ENCODE peak calls at places on chromosomes 2 and 18, in eight cellular contexts. R, D, A, J, Z, U, G and E are unnamed samples.

GRCh38 chr2:23384551-23385349 is at the start of gene KLHL29:
- DNase-seq in R (peak), D (peak), A (peak), J (no peak), Z (peak), U (peak), G (peak), E (peak)

GRCh38 chr18:22045221-22045918 is 124.0 kb upstream of the GATA6 start:
- DNase-seq in R (no peak), D (no peak), A (no peak), J (no peak), Z (no peak), U (no peak), G (no peak), E (no peak)

GRCh38 chr2:190179754-190180312 is 117.3 kb upstream of the MSTN start:
- DNase-seq in R (no peak), D (no peak), A (no peak), J (no peak), Z (no peak), U (no peak), G (no peak), E (no peak)

GRCh38 chr2:27086722-27087446 is at the start of gene KHK:
- DNase-seq in R (no peak), D (no peak), A (peak), J (peak), Z (peak), U (no peak), G (no peak), E (peak)

GRCh38 chr2:10447300-10448207 is 573 bp downstream of the ODC1 start:
- DNase-seq in R (no peak), D (peak), A (peak), J (peak), Z (no peak), U (peak), G (no peak), E (peak)

GRCh38 chr2:20212871-20213503 is 11.9 kb downstream of the SDC1 start:
- DNase-seq in R (no peak), D (no peak), A (no peak), J (no peak), Z (no peak), U (no peak), G (peak), E (no peak)

GRCh38 chr2:189466656-189467055 is 25.4 kb downstream of the WDR75 start:
- DNase-seq in R (no peak), D (peak), A (peak), J (peak), Z (peak), U (peak), G (no peak), E (no peak)

GRCh38 chr2:29196792-29197788 is 81.9 kb downstream of the CLIP4 start:
- DNase-seq in R (peak), D (peak), A (peak), J (peak), Z (peak), U (peak), G (peak), E (peak)

GRCh38 chr18:8946046-8946838 is 156.3 kb upstream of the NDUFV2 start:
- DNase-seq in R (no peak), D (peak), A (peak), J (no peak), Z (no peak), U (peak), G (no peak), E (no peak)

GRCh38 chr2:131105156-131105949 is at the start of gene PLEKHB2:
- DNase-seq in R (peak), D (peak), A (peak), J (peak), Z (peak), U (peak), G (peak), E (peak)

GRCh38 chr18:35525795-35526475 is 28.2 kb upstream of the INO80C start:
- DNase-seq in R (no peak), D (no peak), A (no peak), J (no peak), Z (no peak), U (no peak), G (no peak), E (no peak)

GRCh38 chr2:190627881-190628412 is 20.9 kb upstream of the NAB1 start:
- DNase-seq in R (peak), D (no peak), A (peak), J (no peak), Z (peak), U (no peak), G (no peak), E (no peak)

GRCh38 chr18:26654173-26655009 is 106.0 kb upstream of the KCTD1 start:
- DNase-seq in R (no peak), D (no peak), A (no peak), J (no peak), Z (no peak), U (no peak), G (no peak), E (no peak)

GRCh38 chr18:39037925-39038324 is 1472.3 kb upstream of the CELF4 start:
- DNase-seq in R (no peak), D (no peak), A (no peak), J (no peak), Z (no peak), U (no peak), G (no peak), E (no peak)

GRCh38 chr2:153098073-153098472 is 379.7 kb downstream of the ARL6IP6 start:
- DNase-seq in R (no peak), D (no peak), A (no peak), J (no peak), Z (no peak), U (no peak), G (no peak), E (no peak)

GRCh38 chr18:77049938-77050337 is 82.6 kb downstream of the MBP start:
- DNase-seq in R (no peak), D (peak), A (no peak), J (no peak), Z (no peak), U (no peak), G (no peak), E (no peak)

GRCh38 chr2:46770622-46771021 is 145.0 kb downstream of the MCFD2 start:
- DNase-seq in R (no peak), D (peak), A (peak), J (peak), Z (no peak), U (peak), G (no peak), E (no peak)

GRCh38 chr2:164984428-164984827 is 29.1 kb upstream of the SLC38A11 start:
- DNase-seq in R (no peak), D (peak), A (no peak), J (no peak), Z (no peak), U (peak), G (no peak), E (no peak)

GRCh38 chr2:219675206-219675605 is 47.8 kb downstream of the SLC4A3 start:
- DNase-seq in R (no peak), D (no peak), A (no peak), J (no peak), Z (no peak), U (no peak), G (no peak), E (no peak)

GRCh38 chr2:28980368-28981015 is 606 bp upstream of the TOGARAM2 start:
- DNase-seq in R (no peak), D (no peak), A (no peak), J (no peak), Z (no peak), U (no peak), G (no peak), E (no peak)

GRCh38 chr2:96913117-96913397 is 43.2 kb upstream of the SEMA4C start:
- DNase-seq in R (no peak), D (no peak), A (no peak), J (no peak), Z (no peak), U (no peak), G (no peak), E (no peak)

GRCh38 chr18:44668280-44668975 is 12.3 kb upstream of the SETBP1 start:
- DNase-seq in R (no peak), D (no peak), A (no peak), J (no peak), Z (no peak), U (no peak), G (no peak), E (no peak)

GRCh38 chr18:2909431-2910140 is 62.8 kb downstream of the EMILIN2 start:
- DNase-seq in R (no peak), D (no peak), A (no peak), J (no peak), Z (no peak), U (no peak), G (no peak), E (no peak)

GRCh38 chr18:53567935-53568574 is 656.4 kb downstream of the MBD2 start:
- DNase-seq in R (no peak), D (peak), A (peak), J (peak), Z (peak), U (peak), G (no peak), E (no peak)

GRCh38 chr18:49467019-49467563 is 6.6 kb upstream of the DYM start:
- DNase-seq in R (no peak), D (no peak), A (no peak), J (no peak), Z (no peak), U (no peak), G (no peak), E (no peak)

GRCh38 chr2:237118025-237118424 is 32.3 kb downstream of the COPS8 start:
- DNase-seq in R (no peak), D (peak), A (no peak), J (no peak), Z (no peak), U (peak), G (no peak), E (no peak)

GRCh38 chr2:47617028-47617427 is 165.9 kb upstream of the MSH6 start:
- DNase-seq in R (no peak), D (no peak), A (no peak), J (peak), Z (no peak), U (no peak), G (no peak), E (no peak)

GRCh38 chr2:49490710-49491109 is 336.4 kb upstream of the FSHR start:
- DNase-seq in R (no peak), D (no peak), A (no peak), J (peak), Z (peak), U (no peak), G (no peak), E (no peak)

GRCh38 chr2:98372579-98372978 is 26.3 kb downstream of the CNGA3 start:
- DNase-seq in R (no peak), D (no peak), A (no peak), J (no peak), Z (no peak), U (no peak), G (no peak), E (no peak)

GRCh38 chr2:217650229-217650628 is 352.6 kb downstream of the TNS1 start:
- DNase-seq in R (no peak), D (no peak), A (no peak), J (no peak), Z (no peak), U (no peak), G (no peak), E (no peak)

GRCh38 chr2:36520431-36520830 is 77.5 kb downstream of the FEZ2 start:
- DNase-seq in R (no peak), D (no peak), A (no peak), J (no peak), Z (no peak), U (no peak), G (no peak), E (no peak)

GRCh38 chr2:12964904-12965539 is 248.3 kb downstream of the TRIB2 start:
- DNase-seq in R (no peak), D (no peak), A (no peak), J (no peak), Z (peak), U (no peak), G (no peak), E (no peak)

GRCh38 chr2:74072542-74072941 is 75.2 kb downstream of the BOLA3 start:
- DNase-seq in R (no peak), D (no peak), A (no peak), J (no peak), Z (no peak), U (no peak), G (no peak), E (no peak)

GRCh38 chr18:64409511-64409910 is 260.6 kb upstream of the LINC00305 start:
- DNase-seq in R (no peak), D (no peak), A (peak), J (no peak), Z (peak), U (no peak), G (no peak), E (no peak)

GRCh38 chr2:204051476-204051875 is 114.9 kb downstream of the ICOS start:
- DNase-seq in R (no peak), D (no peak), A (no peak), J (no peak), Z (peak), U (no peak), G (no peak), E (no peak)
- TF ChIP-seq CTCF in R (peak), D (no peak), A (peak), J (no peak), Z (peak), U (peak), G (no peak), E (no peak)

GRCh38 chr2:231926180-231926741 is at the start of gene NPPC:
- DNase-seq in R (peak), D (peak), A (peak), J (peak), Z (peak), U (peak), G (peak), E (no peak)
- TF ChIP-seq CTCF in R (no peak), D (peak), A (peak), J (peak), Z (peak), U (peak), G (peak), E (no peak)

GRCh38 chr2:60565472-60565871 is 12.0 kb upstream of the BCL11A start:
- DNase-seq in R (no peak), D (no peak), A (peak), J (peak), Z (peak), U (no peak), G (no peak), E (no peak)
- TF ChIP-seq CTCF in R (no peak), D (no peak), A (peak), J (peak), Z (peak), U (peak), G (no peak), E (no peak)

GRCh38 chr18:31943895-31944816 is 1.2 kb upstream of the TRAPPC8 start:
- DNase-seq in R (no peak), D (no peak), A (no peak), J (no peak), Z (no peak), U (no peak), G (no peak), E (no peak)

GRCh38 chr18:31941010-31941809 is 1.7 kb downstream of the TRAPPC8 start:
- DNase-seq in R (no peak), D (no peak), A (no peak), J (peak), Z (no peak), U (no peak), G (no peak), E (no peak)

GRCh38 chr18:31942301-31942998 is 478 bp downstream of the TRAPPC8 start:
- DNase-seq in R (peak), D (peak), A (peak), J (no peak), Z (peak), U (peak), G (no peak), E (peak)

GRCh38 chr18:31946305-31947046 is 3.5 kb upstream of the TRAPPC8 start:
- DNase-seq in R (no peak), D (no peak), A (no peak), J (no peak), Z (no peak), U (no peak), G (no peak), E (no peak)

DNA sequence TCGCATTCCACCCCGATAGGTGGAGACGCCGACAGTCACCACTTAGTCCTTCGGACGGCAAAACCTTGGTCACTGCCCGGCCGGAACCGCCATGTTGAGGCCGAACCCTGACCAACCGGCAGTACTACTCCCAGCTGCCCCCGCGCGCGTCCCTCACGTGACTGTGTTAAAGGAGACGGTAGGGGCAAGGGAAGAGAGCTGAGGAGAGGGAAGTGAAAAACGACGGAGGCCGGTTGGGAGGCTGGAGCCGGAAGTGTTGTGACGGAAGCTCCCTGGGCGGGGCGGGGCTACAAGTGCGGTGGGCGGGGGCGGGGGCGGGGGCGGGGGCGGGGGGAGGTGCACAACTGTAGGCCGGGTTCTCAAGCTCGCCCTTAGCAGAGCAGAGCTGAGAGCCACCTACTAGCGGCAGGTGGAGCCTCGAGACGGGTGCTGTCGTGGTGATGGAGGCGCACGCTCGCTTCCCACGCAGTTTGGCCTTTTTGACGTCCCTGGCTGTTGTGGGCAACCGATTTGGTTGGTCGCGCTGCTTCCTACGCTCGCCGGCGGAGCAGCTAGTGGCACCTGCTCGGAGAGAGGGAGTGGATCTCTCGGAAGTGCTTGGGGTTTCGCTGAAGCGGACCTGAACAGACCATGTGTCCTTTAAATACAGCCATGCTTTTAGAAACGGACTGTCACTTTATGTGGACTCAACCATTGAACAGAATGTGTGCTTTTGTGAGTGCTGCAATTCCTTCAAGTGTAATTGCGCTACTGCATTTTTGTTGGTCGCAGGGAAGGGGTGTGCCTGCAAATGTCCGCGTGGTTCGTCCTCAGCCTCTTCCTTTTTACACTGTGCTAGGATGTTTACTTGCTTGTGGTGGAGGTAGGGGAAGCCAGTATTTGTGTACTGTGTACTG is at the start of gene TRAPPC8:
- DNase-seq in R (peak), D (peak), A (peak), J (peak), Z (peak), U (peak), G (peak), E (peak)
- TF ChIP-seq CTCF in R (no peak), D (no peak), A (peak), J (peak), Z (no peak), U (no peak), G (no peak), E (peak)

GRCh38 chr2:43105586-43106562 is 120.5 kb downstream of the ZFP36L2 start:
- DNase-seq in R (no peak), D (peak), A (no peak), J (peak), Z (no peak), U (no peak), G (no peak), E (peak)
- TF ChIP-seq CTCF in R (no peak), D (peak), A (peak), J (peak), Z (no peak), U (peak), G (no peak), E (no peak)